ENCODE peak calls at places on chromosomes 5 and 9, in seven cellular contexts. B is mesendoderm, Y is neuronal stem cell, R is IMR-90, T is H1, E is mesenchymal stem cell, L is trophoblast cell. U is an unnamed sample.
A peak's percentile ranks its signal among the peaks of the same experiment; 100 is the strongest.

GRCh38 chr9:134707031-134707680 is 65.6 kb downstream of the COL5A1 start:
- DNase-seq in B (no peak), Y (no peak), R (peak; percentile 88), T (no peak), E (peak; percentile 98), L (no peak), U (no peak)

GRCh38 chr5:133365738-133366137 is 246.6 kb downstream of the FSTL4 start:
- DNase-seq in B (no peak), Y (no peak), R (no peak), T (no peak), E (no peak), L (no peak), U (no peak)

GRCh38 chr9:33765411-33765810 is 29.9 kb upstream of the PRSS3 start:
- DNase-seq in B (no peak), Y (no peak), R (peak; percentile 70), T (no peak), E (peak; percentile 49), L (peak; percentile 57), U (no peak)

GRCh38 chr9:109319072-109319630 is 1.7 kb downstream of the EPB41L4B start:
- DNase-seq in B (peak; percentile 26), Y (peak; percentile 14), R (no peak), T (no peak), E (no peak), L (no peak), U (no peak)

GRCh38 chr9:113369583-113370140 is 7.1 kb downstream of the HDHD3 start:
- DNase-seq in B (no peak), Y (no peak), R (no peak), T (no peak), E (no peak), L (no peak), U (no peak)

GRCh38 chr9:108983885-108984284 is 29.4 kb downstream of the CTNNAL1 start:
- DNase-seq in B (no peak), Y (no peak), R (no peak), T (no peak), E (no peak), L (no peak), U (no peak)

GRCh38 chr5:78787763-78788162 is 139.2 kb upstream of the LHFPL2 start:
- DNase-seq in B (no peak), Y (no peak), R (no peak), T (no peak), E (peak; percentile 54), L (no peak), U (no peak)

GRCh38 chr9:82891321-82891720 is 171.6 kb downstream of the RASEF start:
- DNase-seq in B (peak; percentile 32), Y (no peak), R (no peak), T (no peak), E (no peak), L (no peak), U (no peak)

GRCh38 chr9:119370816-119371215 is 1.6 kb upstream of the BRINP1 start:
- DNase-seq in B (peak; percentile 81), Y (peak; percentile 73), R (peak; percentile 1), T (no peak), E (peak; percentile 25), L (peak; percentile 50), U (peak; percentile 77)

GRCh38 chr5:39376293-39376714 is 12.0 kb upstream of the C9 start:
- DNase-seq in B (peak; percentile 84), Y (peak; percentile 54), R (peak; percentile 48), T (no peak), E (peak; percentile 66), L (peak; percentile 88), U (peak; percentile 47)

GRCh38 chr9:129686736-129687135 is 21.3 kb downstream of the PRRX2 start:
- DNase-seq in B (no peak), Y (no peak), R (no peak), T (no peak), E (no peak), L (no peak), U (no peak)

GRCh38 chr9:70525553-70525952 is 111.1 kb upstream of the KLF9 start:
- DNase-seq in B (no peak), Y (no peak), R (peak; percentile 27), T (no peak), E (no peak), L (peak; percentile 15), U (no peak)

GRCh38 chr5:35651002-35651756 is 33.5 kb downstream of the SPEF2 start:
- DNase-seq in B (peak; percentile 78), Y (no peak), R (peak; percentile 57), T (peak; percentile 3), E (peak; percentile 59), L (peak; percentile 66), U (peak; percentile 64)

GRCh38 chr9:967436-967835 is 9.0 kb upstream of the DMRT3 start:
- DNase-seq in B (peak; percentile 81), Y (no peak), R (no peak), T (no peak), E (no peak), L (no peak), U (peak; percentile 44)

GRCh38 chr5:145509336-145510150 is 325.6 kb downstream of the PRELID2 start:
- DNase-seq in B (no peak), Y (no peak), R (peak; percentile 63), T (no peak), E (peak; percentile 39), L (peak; percentile 57), U (no peak)

GRCh38 chr5:56447232-56447631 is 214.1 kb upstream of the ANKRD55 start:
- DNase-seq in B (no peak), Y (no peak), R (peak; percentile 10), T (no peak), E (no peak), L (peak; percentile 93), U (no peak)

GRCh38 chr5:6791031-6791577 is 77.9 kb downstream of the TENT4A start:
- DNase-seq in B (no peak), Y (no peak), R (no peak), T (no peak), E (no peak), L (no peak), U (no peak)

GRCh38 chr5:119409235-119409815 is 43.0 kb upstream of the HSD17B4 start:
- DNase-seq in B (no peak), Y (no peak), R (no peak), T (no peak), E (no peak), L (no peak), U (no peak)

GRCh38 chr5:116629168-116629567 is 54.5 kb upstream of the SEMA6A start:
- DNase-seq in B (peak; percentile 76), Y (no peak), R (no peak), T (no peak), E (no peak), L (peak; percentile 47), U (peak; percentile 62)

GRCh38 chr9:136979769-136980587 is 2.7 kb downstream of the PTGDS start:
- DNase-seq in B (peak; percentile 46), Y (no peak), R (no peak), T (no peak), E (no peak), L (no peak), U (no peak)

GRCh38 chr9:136059851-136060670 is 35.0 kb downstream of the NACC2 start:
- DNase-seq in B (no peak), Y (no peak), R (peak; percentile 62), T (no peak), E (peak; percentile 78), L (peak; percentile 27), U (no peak)

GRCh38 chr5:57298985-57299491 is 125.2 kb downstream of the GPBP1 start:
- DNase-seq in B (peak; percentile 72), Y (peak; percentile 65), R (peak; percentile 86), T (no peak), E (peak; percentile 88), L (peak; percentile 95), U (peak; percentile 39)

GRCh38 chr9:78909566-78909965 is 612.6 kb downstream of the PSAT1 start:
- DNase-seq in B (no peak), Y (no peak), R (peak; percentile 52), T (no peak), E (no peak), L (no peak), U (no peak)

GRCh38 chr9:69797680-69798079 is 22.9 kb upstream of the CFAP95 start:
- DNase-seq in B (no peak), Y (no peak), R (no peak), T (no peak), E (no peak), L (no peak), U (no peak)

GRCh38 chr9:89498845-89499480 is 1.1 kb upstream of the SEMA4D start:
- DNase-seq in B (no peak), Y (no peak), R (no peak), T (no peak), E (no peak), L (no peak), U (no peak)

GRCh38 chr5:84274585-84275468 is 109.9 kb downstream of the EDIL3 start:
- DNase-seq in B (peak; percentile 48), Y (peak; percentile 4), R (peak; percentile 28), T (no peak), E (peak; percentile 39), L (peak; percentile 52), U (no peak)

GRCh38 chr5:140596364-140596763 is 31.7 kb downstream of the SLC35A4 start:
- DNase-seq in B (no peak), Y (no peak), R (no peak), T (no peak), E (no peak), L (no peak), U (no peak)

GRCh38 chr9:5536684-5537083 is 26.4 kb downstream of the PDCD1LG2 start:
- DNase-seq in B (no peak), Y (no peak), R (no peak), T (no peak), E (no peak), L (peak; percentile 22), U (no peak)

GRCh38 chr5:31471916-31472315 is 60.0 kb downstream of the DROSHA start:
- DNase-seq in B (no peak), Y (no peak), R (no peak), T (no peak), E (no peak), L (peak; percentile 44), U (no peak)
- H3K23ac ChIP-seq in B (no peak overlapping the region), Y (no peak overlapping the region), R (no peak overlapping the region), T (no peak overlapping the region), E (no peak overlapping the region), L (no peak overlapping the region), U (no peak overlapping the region)

GRCh38 chr5:77670526-77670925 is 32.0 kb upstream of the OTP start:
- DNase-seq in B (no peak), Y (no peak), R (no peak), T (no peak), E (no peak), L (no peak), U (no peak)
- H3K23ac ChIP-seq in B (no peak overlapping the region), Y (no peak overlapping the region), R (no peak overlapping the region), T (no peak overlapping the region), E (no peak overlapping the region), L (no peak overlapping the region), U (no peak overlapping the region)

GRCh38 chr9:116857321-116857720 is 170.2 kb downstream of the TRIM32 start:
- DNase-seq in B (no peak), Y (no peak), R (no peak), T (no peak), E (no peak), L (peak; percentile 55), U (no peak)
- H3K23ac ChIP-seq in B (no peak overlapping the region), Y (no peak overlapping the region), R (no peak overlapping the region), T (no peak overlapping the region), E (no peak overlapping the region), L (no peak overlapping the region), U (no peak overlapping the region)

GRCh38 chr9:100667448-100667847 is 89.6 kb downstream of the CAVIN4 start:
- DNase-seq in B (no peak), Y (no peak), R (no peak), T (no peak), E (no peak), L (no peak), U (no peak)
- H3K23ac ChIP-seq in B (no peak overlapping the region), Y (no peak overlapping the region), R (no peak overlapping the region), T (no peak overlapping the region), E (no peak overlapping the region), L (no peak overlapping the region), U (no peak overlapping the region)

U was measured in H9.